ENCODE peak calls at places on chromosome 3, in nine cellular contexts. One of them, this sample, is unnamed.

GRCh38 chr3:19147905-19148767 is at the start of gene KCNH8:
- DNase-seq in fibroblast of lung: no peak
- DNase-seq in IMR-90: no peak
- DNase-seq in astrocyte of the spinal cord: no peak
- DNase-seq in lower lobe of right lung: no peak
- DNase-seq in foreskin fibroblast: peak
- DNase-seq in AG09309: no peak
- DNase-seq in psoas muscle: no peak
- DNase-seq in uterus: no peak
- DNase-seq in this sample: no peak

GRCh38 chr3:124429129-124429815 is 301.0 kb upstream of the UMPS start:
- DNase-seq in fibroblast of lung: peak
- DNase-seq in IMR-90: peak
- DNase-seq in astrocyte of the spinal cord: peak
- DNase-seq in lower lobe of right lung: no peak
- DNase-seq in foreskin fibroblast: peak
- DNase-seq in AG09309: peak
- DNase-seq in psoas muscle: no peak
- DNase-seq in uterus: no peak
- DNase-seq in this sample: peak

GRCh38 chr3:15646924-15647511 is 45.5 kb downstream of the BTD start:
- DNase-seq in fibroblast of lung: peak
- DNase-seq in IMR-90: peak
- DNase-seq in astrocyte of the spinal cord: peak
- DNase-seq in lower lobe of right lung: no peak
- DNase-seq in foreskin fibroblast: peak
- DNase-seq in AG09309: peak
- DNase-seq in psoas muscle: peak
- DNase-seq in uterus: peak
- DNase-seq in this sample: peak

GRCh38 chr3:159077860-159078259 is 276.0 kb downstream of the MFSD1 start:
- DNase-seq in fibroblast of lung: peak
- DNase-seq in IMR-90: peak
- DNase-seq in astrocyte of the spinal cord: peak
- DNase-seq in lower lobe of right lung: no peak
- DNase-seq in foreskin fibroblast: peak
- DNase-seq in AG09309: peak
- DNase-seq in psoas muscle: no peak
- DNase-seq in uterus: no peak
- DNase-seq in this sample: peak

GRCh38 chr3:37129871-37130270 is 44.5 kb downstream of the LRRFIP2 start:
- DNase-seq in fibroblast of lung: peak
- DNase-seq in IMR-90: peak
- DNase-seq in astrocyte of the spinal cord: no peak
- DNase-seq in lower lobe of right lung: no peak
- DNase-seq in foreskin fibroblast: peak
- DNase-seq in AG09309: no peak
- DNase-seq in psoas muscle: no peak
- DNase-seq in uterus: no peak
- DNase-seq in this sample: peak

GRCh38 chr3:171822707-171823106 is 12.4 kb upstream of the PLD1 start:
- DNase-seq in fibroblast of lung: no peak
- DNase-seq in IMR-90: no peak
- DNase-seq in astrocyte of the spinal cord: no peak
- DNase-seq in lower lobe of right lung: no peak
- DNase-seq in foreskin fibroblast: no peak
- DNase-seq in AG09309: no peak
- DNase-seq in psoas muscle: no peak
- DNase-seq in uterus: no peak
- DNase-seq in this sample: no peak

GRCh38 chr3:120093923-120094775 is at the start of gene GSK3B:
- DNase-seq in fibroblast of lung: no peak
- DNase-seq in IMR-90: no peak
- DNase-seq in astrocyte of the spinal cord: peak
- DNase-seq in lower lobe of right lung: peak
- DNase-seq in foreskin fibroblast: no peak
- DNase-seq in AG09309: no peak
- DNase-seq in psoas muscle: no peak
- DNase-seq in uterus: peak
- DNase-seq in this sample: no peak

GRCh38 chr3:67045711-67046465 is 47.8 kb downstream of the KBTBD8 start:
- DNase-seq in fibroblast of lung: no peak
- DNase-seq in IMR-90: no peak
- DNase-seq in astrocyte of the spinal cord: no peak
- DNase-seq in lower lobe of right lung: no peak
- DNase-seq in foreskin fibroblast: no peak
- DNase-seq in AG09309: no peak
- DNase-seq in psoas muscle: no peak
- DNase-seq in uterus: no peak
- DNase-seq in this sample: no peak

GRCh38 chr3:41933154-41933676 is 28.7 kb downstream of the ULK4 start:
- DNase-seq in fibroblast of lung: peak
- DNase-seq in IMR-90: peak
- DNase-seq in astrocyte of the spinal cord: peak
- DNase-seq in lower lobe of right lung: no peak
- DNase-seq in foreskin fibroblast: peak
- DNase-seq in AG09309: peak
- DNase-seq in psoas muscle: no peak
- DNase-seq in uterus: no peak
- DNase-seq in this sample: peak

GRCh38 chr3:44509985-44510360 is 32.5 kb upstream of the ZNF445 start:
- DNase-seq in fibroblast of lung: peak
- DNase-seq in IMR-90: peak
- DNase-seq in astrocyte of the spinal cord: peak
- DNase-seq in lower lobe of right lung: no peak
- DNase-seq in foreskin fibroblast: peak
- DNase-seq in AG09309: no peak
- DNase-seq in psoas muscle: no peak
- DNase-seq in uterus: no peak
- DNase-seq in this sample: no peak

GRCh38 chr3:46643701-46644100 is 31.4 kb downstream of the FAM240A start:
- DNase-seq in fibroblast of lung: no peak
- DNase-seq in IMR-90: no peak
- DNase-seq in astrocyte of the spinal cord: no peak
- DNase-seq in lower lobe of right lung: no peak
- DNase-seq in foreskin fibroblast: no peak
- DNase-seq in AG09309: no peak
- DNase-seq in psoas muscle: no peak
- DNase-seq in uterus: no peak
- DNase-seq in this sample: peak

GRCh38 chr3:10017636-10018292 is 8.5 kb upstream of the FANCD2 start:
- DNase-seq in fibroblast of lung: peak
- DNase-seq in IMR-90: peak
- DNase-seq in astrocyte of the spinal cord: peak
- DNase-seq in lower lobe of right lung: no peak
- DNase-seq in foreskin fibroblast: peak
- DNase-seq in AG09309: no peak
- DNase-seq in psoas muscle: no peak
- DNase-seq in uterus: no peak
- DNase-seq in this sample: no peak

GRCh38 chr3:46955157-46955556 is 21.4 kb downstream of the CCDC12 start:
- DNase-seq in fibroblast of lung: no peak
- DNase-seq in IMR-90: no peak
- DNase-seq in astrocyte of the spinal cord: no peak
- DNase-seq in lower lobe of right lung: no peak
- DNase-seq in foreskin fibroblast: no peak
- DNase-seq in AG09309: no peak
- DNase-seq in psoas muscle: no peak
- DNase-seq in uterus: no peak
- DNase-seq in this sample: no peak

GRCh38 chr3:71926242-71926560 is 141.3 kb upstream of the PROK2 start:
- DNase-seq in fibroblast of lung: peak
- DNase-seq in IMR-90: peak
- DNase-seq in astrocyte of the spinal cord: peak
- DNase-seq in lower lobe of right lung: no peak
- DNase-seq in foreskin fibroblast: no peak
- DNase-seq in AG09309: no peak
- DNase-seq in psoas muscle: no peak
- DNase-seq in uterus: peak
- DNase-seq in this sample: peak

GRCh38 chr3:123791417-123791816 is 92.7 kb downstream of the MYLK start:
- DNase-seq in fibroblast of lung: peak
- DNase-seq in IMR-90: peak
- DNase-seq in astrocyte of the spinal cord: peak
- DNase-seq in lower lobe of right lung: no peak
- DNase-seq in foreskin fibroblast: peak
- DNase-seq in AG09309: no peak
- DNase-seq in psoas muscle: no peak
- DNase-seq in uterus: no peak
- DNase-seq in this sample: peak

GRCh38 chr3:164208026-164208425 is 870.3 kb downstream of the SI start:
- DNase-seq in fibroblast of lung: no peak
- DNase-seq in IMR-90: no peak
- DNase-seq in astrocyte of the spinal cord: no peak
- DNase-seq in lower lobe of right lung: no peak
- DNase-seq in foreskin fibroblast: no peak
- DNase-seq in AG09309: no peak
- DNase-seq in psoas muscle: no peak
- DNase-seq in uterus: no peak
- DNase-seq in this sample: no peak

GRCh38 chr3:36060950-36061349 is 319.4 kb upstream of the STAC start:
- DNase-seq in fibroblast of lung: peak
- DNase-seq in IMR-90: no peak
- DNase-seq in astrocyte of the spinal cord: no peak
- DNase-seq in lower lobe of right lung: no peak
- DNase-seq in foreskin fibroblast: no peak
- DNase-seq in AG09309: no peak
- DNase-seq in psoas muscle: no peak
- DNase-seq in uterus: no peak
- DNase-seq in this sample: peak

GRCh38 chr3:59957150-59957549 is 907.3 kb upstream of the CFAP20DC start:
- DNase-seq in fibroblast of lung: no peak
- DNase-seq in IMR-90: no peak
- DNase-seq in astrocyte of the spinal cord: no peak
- DNase-seq in lower lobe of right lung: no peak
- DNase-seq in foreskin fibroblast: no peak
- DNase-seq in AG09309: no peak
- DNase-seq in psoas muscle: no peak
- DNase-seq in uterus: no peak
- DNase-seq in this sample: no peak

GRCh38 chr3:180319461-180319860 is 282.5 kb upstream of the TTC14 start:
- DNase-seq in fibroblast of lung: peak
- DNase-seq in IMR-90: peak
- DNase-seq in astrocyte of the spinal cord: no peak
- DNase-seq in lower lobe of right lung: no peak
- DNase-seq in foreskin fibroblast: no peak
- DNase-seq in AG09309: no peak
- DNase-seq in psoas muscle: no peak
- DNase-seq in uterus: no peak
- DNase-seq in this sample: no peak

GRCh38 chr3:158091526-158091925 is 14.7 kb downstream of the SHOX2 start:
- DNase-seq in fibroblast of lung: no peak
- DNase-seq in IMR-90: peak
- DNase-seq in astrocyte of the spinal cord: peak
- DNase-seq in lower lobe of right lung: no peak
- DNase-seq in foreskin fibroblast: peak
- DNase-seq in AG09309: no peak
- DNase-seq in psoas muscle: no peak
- DNase-seq in uterus: no peak
- DNase-seq in this sample: peak

GRCh38 chr3:140376136-140376889 is 301.6 kb upstream of the TRIM42 start:
- DNase-seq in fibroblast of lung: no peak
- DNase-seq in IMR-90: no peak
- DNase-seq in astrocyte of the spinal cord: no peak
- DNase-seq in lower lobe of right lung: no peak
- DNase-seq in foreskin fibroblast: no peak
- DNase-seq in AG09309: no peak
- DNase-seq in psoas muscle: no peak
- DNase-seq in uterus: no peak
- DNase-seq in this sample: no peak

GRCh38 chr3:140378571-140379340 is 299.1 kb upstream of the TRIM42 start:
- DNase-seq in fibroblast of lung: peak
- DNase-seq in IMR-90: no peak
- DNase-seq in astrocyte of the spinal cord: peak
- DNase-seq in lower lobe of right lung: no peak
- DNase-seq in foreskin fibroblast: no peak
- DNase-seq in AG09309: no peak
- DNase-seq in psoas muscle: no peak
- DNase-seq in uterus: no peak
- DNase-seq in this sample: peak

GRCh38 chr3:140375002-140375401 is 302.9 kb upstream of the TRIM42 start:
- DNase-seq in fibroblast of lung: no peak
- DNase-seq in IMR-90: no peak
- DNase-seq in astrocyte of the spinal cord: no peak
- DNase-seq in lower lobe of right lung: no peak
- DNase-seq in foreskin fibroblast: no peak
- DNase-seq in AG09309: no peak
- DNase-seq in psoas muscle: no peak
- DNase-seq in uterus: no peak
- DNase-seq in this sample: peak

GRCh38 chr3:140377644-140378043 is 300.2 kb upstream of the TRIM42 start:
- DNase-seq in fibroblast of lung: no peak
- DNase-seq in IMR-90: no peak
- DNase-seq in astrocyte of the spinal cord: no peak
- DNase-seq in lower lobe of right lung: no peak
- DNase-seq in foreskin fibroblast: no peak
- DNase-seq in AG09309: no peak
- DNase-seq in psoas muscle: no peak
- DNase-seq in uterus: no peak
- DNase-seq in this sample: no peak
- TF ChIP-seq CTCF in fibroblast of lung: no peak
- TF ChIP-seq CTCF in IMR-90: peak
- TF ChIP-seq CTCF in astrocyte of the spinal cord: peak
- TF ChIP-seq CTCF in lower lobe of right lung: no peak
- TF ChIP-seq CTCF in foreskin fibroblast: no peak
- TF ChIP-seq CTCF in AG09309: peak
- TF ChIP-seq CTCF in psoas muscle: no peak
- TF ChIP-seq CTCF in uterus: no peak
- TF ChIP-seq CTCF in this sample: peak

GRCh38 chr3:49422379-49423248 is at the start of gene AMT:
- DNase-seq in fibroblast of lung: no peak
- DNase-seq in IMR-90: peak
- DNase-seq in astrocyte of the spinal cord: peak
- DNase-seq in lower lobe of right lung: peak
- DNase-seq in foreskin fibroblast: no peak
- DNase-seq in AG09309: no peak
- DNase-seq in psoas muscle: no peak
- DNase-seq in uterus: no peak
- DNase-seq in this sample: no peak
- H3K4me3 ChIP-seq in fibroblast of lung: no peak
- H3K4me3 ChIP-seq in IMR-90: no peak
- H3K4me3 ChIP-seq in astrocyte of the spinal cord: peak
- H3K4me3 ChIP-seq in lower lobe of right lung: peak
- H3K4me3 ChIP-seq in foreskin fibroblast: no peak
- H3K4me3 ChIP-seq in AG09309: no peak
- H3K4me3 ChIP-seq in psoas muscle: peak
- H3K4me3 ChIP-seq in uterus: no peak
- H3K4me3 ChIP-seq in this sample: no peak

GRCh38 chr3:58623961-58624360 is 42.6 kb downstream of the FAM3D start:
- DNase-seq in fibroblast of lung: peak
- DNase-seq in IMR-90: peak
- DNase-seq in astrocyte of the spinal cord: no peak
- DNase-seq in lower lobe of right lung: no peak
- DNase-seq in foreskin fibroblast: peak
- DNase-seq in AG09309: no peak
- DNase-seq in psoas muscle: no peak
- DNase-seq in uterus: no peak
- DNase-seq in this sample: no peak
- TF ChIP-seq CTCF in fibroblast of lung: no peak
- TF ChIP-seq CTCF in IMR-90: no peak
- TF ChIP-seq CTCF in astrocyte of the spinal cord: no peak
- TF ChIP-seq CTCF in lower lobe of right lung: no peak
- TF ChIP-seq CTCF in foreskin fibroblast: no peak
- TF ChIP-seq CTCF in AG09309: no peak
- TF ChIP-seq CTCF in psoas muscle: no peak
- TF ChIP-seq CTCF in uterus: no peak
- TF ChIP-seq CTCF in this sample: no peak

GRCh38 chr3:51686512-51687215 is 15.6 kb downstream of the TEX264 start:
- DNase-seq in fibroblast of lung: peak
- DNase-seq in IMR-90: peak
- DNase-seq in astrocyte of the spinal cord: no peak
- DNase-seq in lower lobe of right lung: peak
- DNase-seq in foreskin fibroblast: peak
- DNase-seq in AG09309: no peak
- DNase-seq in psoas muscle: peak
- DNase-seq in uterus: peak
- DNase-seq in this sample: peak
- H3K4me3 ChIP-seq in fibroblast of lung: no peak
- H3K4me3 ChIP-seq in IMR-90: no peak
- H3K4me3 ChIP-seq in astrocyte of the spinal cord: no peak
- H3K4me3 ChIP-seq in lower lobe of right lung: no peak
- H3K4me3 ChIP-seq in foreskin fibroblast: no peak
- H3K4me3 ChIP-seq in AG09309: no peak
- H3K4me3 ChIP-seq in psoas muscle: no peak
- H3K4me3 ChIP-seq in uterus: no peak
- H3K4me3 ChIP-seq in this sample: no peak